ENCODE peak calls at places on chromosomes 2 and 18, in ten cellular contexts. Y is GM23338; R is SJCRH30; H is EH; J is activated CD4-positive, alpha-beta memory T cell treated with anti-CD3 and anti-CD28 coated beads, Interleukin-2, amount 10 ng/mL, durations not matched to agents 7 days and 5 days; L is NT2/D1; C is NCI-H2081; X is astrocyte of the spinal cord; M is NCI-H187 treated with DMSO at 0.1 percent for 48 hours; T is skeletal muscle cell. S is an unnamed sample.

GRCh38 chr2:95306306-95306895 is 9.3 kb downstream of the KCNIP3 start:
- DNase-seq in M (no peak), R (no peak), Y (no peak), T (no peak), J (no peak), X (no peak), H (no peak), L (no peak), C (no peak), S (no peak)

GRCh38 chr2:63842149-63843061 is 709 bp downstream of the UGP2 start:
- DNase-seq in M (no peak), H (peak; percentile 79), L (no peak), J (peak; percentile 25), Y (no peak), X (peak; percentile 69), C (peak; percentile 37), T (peak; percentile 53), R (peak; percentile 64), S (peak; percentile 70)

GRCh38 chr2:27966466-27966865 is 75.9 kb downstream of the BABAM2 start:
- DNase-seq in R (no peak), M (no peak), X (peak; percentile 74), T (peak; percentile 75), C (no peak), L (no peak), J (no peak), Y (no peak), H (no peak), S (peak; percentile 85)

GRCh38 chr2:73006969-73007710 is 64.4 kb downstream of the SFXN5 start:
- DNase-seq in R (no peak), Y (no peak), X (no peak), C (no peak), M (no peak), J (no peak), L (no peak), T (no peak), H (no peak), S (no peak)

GRCh38 chr2:112149866-112150435 is 11.8 kb downstream of the FBLN7 start:
- DNase-seq in J (peak; percentile 2), X (no peak), H (no peak), Y (no peak), M (no peak), R (no peak), T (no peak), C (no peak), L (no peak), S (peak; percentile 40)

GRCh38 chr2:207786956-207787516 is 17.3 kb upstream of the FZD5 start:
- DNase-seq in R (no peak), L (no peak), M (no peak), H (no peak), X (no peak), Y (no peak), T (no peak), J (no peak), C (no peak), S (no peak)

GRCh38 chr2:6664662-6665061 is 201.0 kb downstream of the CMPK2 start:
- DNase-seq in M (no peak), T (no peak), L (no peak), H (no peak), J (no peak), Y (no peak), R (no peak), C (no peak), X (no peak), S (no peak)

GRCh38 chr18:9614401-9615279 is at the start of gene PPP4R1:
- DNase-seq in L (peak; percentile 63), J (peak; percentile 72), H (peak; percentile 72), M (no peak), X (peak; percentile 76), C (peak; percentile 68), R (peak; percentile 66), Y (peak; percentile 89), T (no peak), S (peak; percentile 67)

GRCh38 chr2:1899396-1899730 is 155.0 kb upstream of the PXDN start:
- DNase-seq in X (no peak), C (no peak), H (no peak), R (no peak), Y (no peak), J (no peak), M (no peak), T (no peak), L (no peak), S (no peak)

GRCh38 chr2:67974564-67975430 is 88.0 kb downstream of the C1D start:
- DNase-seq in X (peak; percentile 32), Y (no peak), R (no peak), C (no peak), L (no peak), T (no peak), J (no peak), M (no peak), H (no peak), S (peak; percentile 49)

GRCh38 chr2:206996556-206997065 is 57.3 kb downstream of the CPO start:
- DNase-seq in J (no peak), H (no peak), R (peak; percentile 37), M (no peak), Y (no peak), T (no peak), X (no peak), C (no peak), L (no peak), S (no peak)